ENCODE peak calls at places on chromosomes 2 and 18, in seven cellular contexts. U is adrenal gland, I is IMR-90, Q is RWPE2, A is colonic mucosa, N is pancreas, P is GM23338. O is an unnamed sample. For H3K36me3, the result is how much of the 10 kb centered on the place peaks cover.

GRCh38 chr2:177606636-177607035 is 214.1 kb downstream of the AGPS start:
- DNase-seq in U (no peak), I (peak), P (peak), A (no peak), Q (no peak), N (no peak), O (peak)

GRCh38 chr2:71466301-71467179 is 13.2 kb downstream of the DYSF start:
- DNase-seq in Q (no peak), A (no peak), U (peak), P (peak), N (no peak), I (no peak), O (no peak)

GRCh38 chr2:19676770-19677169 is 225.0 kb downstream of the TTC32 start:
- DNase-seq in P (peak), I (no peak), A (no peak), Q (no peak), N (no peak), U (no peak), O (no peak)

GRCh38 chr2:44479127-44479887 is 117.6 kb downstream of the CAMKMT start:
- DNase-seq in I (peak), A (peak), U (peak), N (peak), Q (no peak), P (peak), O (peak)

GRCh38 chr18:57063601-57064000 is 83.3 kb upstream of the BOD1L2 start:
- DNase-seq in U (no peak), P (no peak), I (no peak), A (no peak), N (no peak), Q (no peak), O (no peak)

GRCh38 chr18:10169064-10169562 is 255.3 kb downstream of the VAPA start:
- DNase-seq in N (no peak), A (peak), I (peak), P (no peak), U (no peak), Q (no peak), O (no peak)

GRCh38 chr2:105118960-105119359 is 81.1 kb downstream of the MRPS9 start:
- DNase-seq in P (peak), N (no peak), Q (no peak), U (no peak), A (no peak), I (no peak), O (no peak)

GRCh38 chr18:53941601-53942335 is 282.7 kb downstream of the MBD2 start:
- DNase-seq in Q (no peak), P (peak), N (no peak), I (no peak), U (no peak), A (no peak), O (peak)

GRCh38 chr2:105313877-105314276 is 15.7 kb downstream of the TGFBRAP1 start:
- DNase-seq in N (no peak), U (no peak), P (no peak), I (no peak), Q (no peak), A (no peak), O (no peak)

GRCh38 chr2:199488772-199489400 is 31.1 kb upstream of the SATB2 start:
- DNase-seq in I (peak), N (peak), U (peak), Q (no peak), A (peak), P (peak), O (no peak)

GRCh38 chr2:56464613-56465012 is 280.8 kb downstream of the CCDC85A start:
- DNase-seq in P (no peak), A (no peak), I (no peak), U (no peak), N (no peak), Q (no peak), O (no peak)

GRCh38 chr2:233124449-233125080 is 64.4 kb downstream of the INPP5D start:
- DNase-seq in A (peak), P (no peak), N (no peak), I (no peak), Q (no peak), U (peak), O (no peak)

DNA sequence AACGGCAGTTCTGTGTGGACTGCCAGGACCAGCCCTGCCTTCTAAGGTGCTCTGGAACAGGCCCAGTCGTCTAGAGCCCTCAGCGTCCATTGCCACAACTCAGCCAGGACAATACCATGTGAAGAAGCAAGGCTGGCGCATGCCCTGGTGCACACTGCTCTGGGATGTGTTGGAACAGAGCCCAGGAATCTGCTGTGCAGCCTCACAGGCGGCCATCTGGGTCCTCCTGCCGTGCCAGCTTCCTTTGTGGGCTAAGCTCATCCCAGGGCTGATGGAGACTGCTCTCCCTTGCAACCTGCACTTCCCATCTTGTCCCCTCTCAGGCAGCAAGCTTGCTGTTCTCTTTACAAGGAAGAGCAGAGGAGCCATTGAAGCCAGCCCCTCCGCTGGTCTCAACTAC is 246.4 kb upstream of the PXDN start:
- DNase-seq in N (peak), A (no peak), Q (no peak), U (no peak), I (no peak), P (no peak), O (no peak)
- TF ChIP-seq CTCF in N (no peak), A (no peak), Q (no peak), U (no peak), I (no peak), P (no peak), O (no peak)

GRCh38 chr2:46335404-46335965 is 38.3 kb downstream of the EPAS1 start:
- DNase-seq in Q (no peak), U (no peak), N (no peak), P (peak), A (peak), I (peak), O (no peak)
- H3K4me3 ChIP-seq in Q (no peak), U (no peak), N (no peak), P (peak), A (peak), I (peak), O (peak)

GRCh38 chr18:23512641-23513040 is 9.3 kb downstream of the RMC1 start:
- DNase-seq in A (no peak), I (no peak), P (no peak), U (no peak), Q (no peak), N (no peak), O (no peak)

GRCh38 chr18:23519725-23520124 is 16.4 kb downstream of the RMC1 start:
- DNase-seq in U (no peak), P (no peak), I (peak), N (no peak), Q (no peak), A (no peak), O (no peak)

GRCh38 chr18:23521907-23522306 is 18.6 kb downstream of the RMC1 start:
- DNase-seq in A (no peak), U (peak), N (no peak), I (no peak), Q (no peak), P (no peak), O (no peak)

DNA sequence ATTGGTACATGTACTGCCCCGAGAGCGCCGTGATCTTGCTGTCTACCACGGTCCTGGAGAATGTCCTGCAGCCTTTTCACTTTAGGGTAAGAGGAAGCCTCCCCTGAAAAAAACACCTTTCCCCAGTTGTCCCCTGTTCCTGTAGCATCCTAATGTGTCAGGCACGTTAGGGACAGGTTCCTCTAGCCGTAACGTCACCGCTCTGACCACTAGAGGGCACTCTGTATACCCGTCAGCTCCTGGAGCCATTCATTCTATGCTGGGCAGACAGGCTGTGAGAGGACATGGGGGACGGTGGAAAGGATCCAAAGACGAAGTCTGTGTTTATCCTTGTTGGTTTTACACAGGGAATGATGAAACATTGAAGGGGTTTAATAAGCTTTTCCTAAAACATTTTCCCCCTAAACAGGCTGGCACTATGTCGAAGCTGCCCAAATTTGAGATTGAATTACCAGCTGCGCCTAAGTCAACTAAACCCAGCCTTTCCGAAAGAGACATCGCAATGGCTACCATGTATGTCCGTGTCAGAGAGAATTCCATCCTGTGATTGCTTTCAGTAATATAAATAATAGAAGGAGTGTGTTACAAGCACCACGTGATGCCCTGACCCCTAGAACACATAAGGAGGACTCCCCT is 12.7 kb downstream of the RMC1 start:
- DNase-seq in P (peak), I (peak), U (peak), Q (no peak), N (peak), A (peak), O (no peak)
- H3K36me3 ChIP-seq in P (under half), I (under half), U (under half), Q (half or more), N (under half), A (under half), O (under half)

GRCh38 chr2:156190532-156190931 is 142.0 kb downstream of the NR4A2 start:
- DNase-seq in N (peak), P (no peak), U (no peak), I (no peak), Q (no peak), A (peak), O (no peak)

GRCh38 chr2:156189143-156189542 is 143.4 kb downstream of the NR4A2 start:
- DNase-seq in I (no peak), Q (no peak), U (no peak), N (no peak), A (peak), P (no peak), O (no peak)

GRCh38 chr2:156191547-156191946 is 141.0 kb downstream of the NR4A2 start:
- DNase-seq in P (no peak), A (no peak), N (peak), I (no peak), Q (no peak), U (no peak), O (no peak)

GRCh38 chr2:156189584-156189983 is 142.9 kb downstream of the NR4A2 start:
- DNase-seq in I (no peak), P (no peak), A (no peak), N (no peak), Q (no peak), U (no peak), O (no peak)

GRCh38 chr2:156192468-156192867 is 140.1 kb downstream of the NR4A2 start:
- DNase-seq in N (no peak), Q (no peak), I (no peak), P (peak), A (no peak), U (no peak), O (no peak)
- TF ChIP-seq CTCF in N (no peak), Q (peak), I (peak), P (peak), A (no peak), U (no peak), O (peak)

GRCh38 chr2:238159676-238160205 is 971 bp downstream of the ERFE start:
- DNase-seq in I (no peak), Q (peak), A (no peak), U (no peak), P (no peak), N (no peak), O (no peak)
- H3K4me3 ChIP-seq in I (peak), Q (peak), A (no peak), U (no peak), P (peak), N (no peak), O (no peak)

GRCh38 chr18:21402272-21402671 is 160.2 kb downstream of the GREB1L start:
- DNase-seq in P (no peak), A (no peak), Q (no peak), U (no peak), N (no peak), I (no peak), O (no peak)

GRCh38 chr18:21408681-21409080 is 166.6 kb downstream of the GREB1L start:
- DNase-seq in P (no peak), N (no peak), Q (no peak), A (no peak), I (no peak), U (no peak), O (no peak)

GRCh38 chr18:21406111-21406510 is 164.1 kb downstream of the GREB1L start:
- DNase-seq in U (no peak), I (no peak), N (no peak), Q (no peak), A (no peak), P (no peak), O (no peak)

DNA sequence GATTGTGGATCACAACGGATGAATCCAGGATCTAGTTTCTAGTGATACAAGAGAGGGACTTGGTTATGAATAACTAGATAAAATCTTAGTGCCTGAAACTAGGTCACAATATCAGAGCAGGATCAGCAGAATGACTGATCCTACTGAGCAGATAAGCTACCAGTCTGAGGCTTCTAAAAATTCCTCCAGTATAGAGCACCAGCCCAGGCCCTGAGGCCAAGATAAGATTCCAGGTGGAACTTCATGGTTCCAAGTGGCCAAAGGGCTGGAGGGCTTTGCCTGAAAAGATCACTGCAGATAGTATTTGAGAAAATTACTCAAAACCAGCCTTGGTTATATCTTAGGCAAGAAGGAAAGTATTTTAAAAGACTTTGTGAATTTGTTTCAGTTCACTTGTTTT is 162.4 kb downstream of the GREB1L start:
- DNase-seq in Q (no peak), U (no peak), A (no peak), P (no peak), N (no peak), I (no peak), O (no peak)
- H3K36me3 ChIP-seq in Q (under half), U (under half), A (under half), P (under half), N (under half), I (under half), O (under half)